ENCODE peak calls at places on chromosomes 5 and 9, in four cellular contexts. L is WTC11, A is K562, X is HepG2. J is an unnamed sample.

GRCh38 chr9:95570150-95570549 is 53.4 kb upstream of the PTCH1 start:
- DNase-seq in L (no peak), A (no peak), X (no peak), J (no peak)

GRCh38 chr9:69134412-69134811 is 39.7 kb upstream of the TJP2 start:
- DNase-seq in L (no peak), A (no peak), X (no peak), J (no peak)

GRCh38 chr9:118751848-118752223 is 617.4 kb downstream of the BRINP1 start:
- DNase-seq in L (no peak), A (no peak), X (no peak), J (no peak)

GRCh38 chr9:5052858-5053257 is 67.8 kb downstream of the JAK2 start:
- DNase-seq in L (no peak), A (no peak), X (no peak), J (no peak)

GRCh38 chr5:626850-627249 is 14.7 kb downstream of the CEP72 start:
- DNase-seq in L (no peak), A (no peak), X (no peak), J (no peak)

GRCh38 chr5:113807384-113808053 is 294.0 kb downstream of the YTHDC2 start:
- DNase-seq in L (no peak), A (no peak), X (no peak), J (no peak)

GRCh38 chr5:33227746-33228145 is 213.0 kb upstream of the TARS1 start:
- DNase-seq in L (no peak), A (no peak), X (no peak), J (no peak)

GRCh38 chr5:120535900-120536299 is 71.8 kb downstream of the PRR16 start:
- DNase-seq in L (no peak), A (no peak), X (no peak), J (no peak)

GRCh38 chr9:131733601-131734061 is 6.2 kb downstream of the RAPGEF1 start:
- DNase-seq in L (no peak), A (no peak), X (no peak), J (no peak)

GRCh38 chr5:111582962-111583669 is 70.8 kb upstream of the STARD4 start:
- DNase-seq in L (no peak), A (no peak), X (no peak), J (no peak)

GRCh38 chr5:32526815-32527214 is 58.5 kb upstream of the SUB1 start:
- DNase-seq in L (no peak), A (no peak), X (peak), J (no peak)

GRCh38 chr5:117800261-117800660 is 1188.1 kb downstream of the DTWD2 start:
- DNase-seq in L (no peak), A (no peak), X (no peak), J (no peak)

GRCh38 chr9:94175669-94176068 is 83.4 kb upstream of the ZNF169 start:
- DNase-seq in L (no peak), A (no peak), X (no peak), J (no peak)

GRCh38 chr5:166962470-166962869 is 1329.0 kb upstream of the WWC1 start:
- DNase-seq in L (no peak), A (no peak), X (no peak), J (no peak)

GRCh38 chr5:76431779-76432178 is 28.7 kb downstream of the IQGAP2 start:
- DNase-seq in L (no peak), A (no peak), X (no peak), J (no peak)

GRCh38 chr9:134792627-134793026 is 88.0 kb upstream of the FCN2 start:
- DNase-seq in L (no peak), A (no peak), X (no peak), J (no peak)

DNA sequence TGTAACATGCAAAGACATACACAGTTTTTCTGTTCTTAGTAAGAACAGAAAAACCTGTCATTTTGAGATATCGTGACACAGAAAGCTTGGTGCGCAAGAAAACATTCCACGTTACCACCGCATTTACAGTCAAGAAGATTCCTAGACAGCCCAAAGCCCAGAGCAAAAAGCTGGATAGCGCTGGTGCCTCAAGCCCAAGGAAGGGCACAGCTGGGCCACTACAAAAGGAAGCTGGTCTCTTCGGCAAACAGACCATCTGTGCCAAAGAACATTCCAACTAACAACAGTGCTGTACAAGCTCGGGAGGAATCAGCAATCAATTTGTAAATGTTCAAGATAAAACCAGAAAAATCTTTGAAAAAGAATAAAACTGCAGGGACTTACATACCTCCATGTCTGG is 31.0 kb downstream of the PSMB7 start:
- DNase-seq in L (no peak), A (no peak), X (no peak), J (no peak)
- TF ChIP-seq CREM in L (no peak), A (no peak), X (no peak), J (no peak)

DNA sequence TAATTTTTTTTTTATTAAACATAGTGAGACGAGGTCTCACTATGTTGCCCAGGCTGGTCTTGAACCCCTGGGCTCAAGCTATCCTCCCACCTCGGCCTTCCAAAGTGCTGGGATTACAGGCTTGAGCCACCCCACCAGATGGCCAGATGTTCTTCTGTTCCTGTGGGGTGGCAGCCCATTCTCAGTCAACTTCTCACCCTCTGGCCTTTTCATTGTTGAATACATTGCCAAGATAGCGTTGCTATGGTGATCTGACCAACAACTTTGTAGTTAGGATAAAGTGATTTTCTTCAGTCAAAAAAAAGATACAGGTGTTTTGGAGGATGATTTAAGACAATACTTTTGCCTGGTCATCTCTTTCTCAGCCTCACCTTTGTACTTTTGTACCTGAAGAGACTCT is 109.1 kb downstream of the EGFLAM start:
- DNase-seq in L (no peak), A (no peak), X (no peak), J (no peak)
- TF ChIP-seq CREM in L (no peak), A (no peak), X (no peak), J (no peak)

GRCh38 chr5:168353216-168353957 is 61.9 kb downstream of the WWC1 start:
- DNase-seq in L (no peak), A (no peak), X (no peak), J (no peak)

GRCh38 chr5:168354397-168354796 is 63.0 kb downstream of the WWC1 start:
- DNase-seq in L (no peak), A (no peak), X (no peak), J (no peak)

GRCh38 chr5:168357881-168358280 is 66.4 kb downstream of the WWC1 start:
- DNase-seq in L (no peak), A (no peak), X (no peak), J (no peak)

GRCh38 chr5:168356171-168356570 is 64.7 kb downstream of the WWC1 start:
- DNase-seq in L (no peak), A (no peak), X (no peak), J (no peak)

DNA sequence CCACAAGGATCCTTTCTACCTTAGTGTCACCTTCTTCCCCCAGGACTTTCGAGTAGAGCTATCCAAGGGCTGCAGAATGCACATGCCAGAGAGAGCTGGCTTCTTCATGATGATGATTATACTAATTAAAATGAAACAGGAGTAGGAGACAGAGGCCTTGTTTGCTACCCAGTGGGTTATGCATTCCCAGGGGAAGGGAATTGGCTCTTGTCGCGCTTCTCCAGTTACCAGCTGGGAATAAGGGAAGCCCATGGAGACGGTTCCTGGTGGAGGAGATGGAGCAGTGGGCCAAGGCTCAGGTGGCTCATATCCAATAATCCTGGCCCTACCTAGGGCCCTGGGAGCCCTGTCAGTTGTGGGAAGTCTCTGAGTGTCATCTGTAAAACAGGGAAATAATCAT is 65.1 kb downstream of the WWC1 start:
- DNase-seq in L (no peak), A (no peak), X (no peak), J (no peak)
- TF ChIP-seq CREM in L (no peak), A (no peak), X (no peak), J (no peak)

GRCh38 chr5:2112128-2112808 is 229.5 kb upstream of the IRX4 start:
- DNase-seq in L (no peak), A (no peak), X (no peak), J (no peak)

GRCh38 chr5:2110137-2110933 is 227.6 kb upstream of the IRX4 start:
- DNase-seq in L (no peak), A (no peak), X (no peak), J (no peak)

GRCh38 chr5:2111569-2112105 is 228.9 kb upstream of the IRX4 start:
- DNase-seq in L (no peak), A (no peak), X (no peak), J (no peak)

GRCh38 chr5:2110934-2111462 is 228.3 kb upstream of the IRX4 start:
- DNase-seq in L (no peak), A (no peak), X (no peak), J (no peak)

DNA sequence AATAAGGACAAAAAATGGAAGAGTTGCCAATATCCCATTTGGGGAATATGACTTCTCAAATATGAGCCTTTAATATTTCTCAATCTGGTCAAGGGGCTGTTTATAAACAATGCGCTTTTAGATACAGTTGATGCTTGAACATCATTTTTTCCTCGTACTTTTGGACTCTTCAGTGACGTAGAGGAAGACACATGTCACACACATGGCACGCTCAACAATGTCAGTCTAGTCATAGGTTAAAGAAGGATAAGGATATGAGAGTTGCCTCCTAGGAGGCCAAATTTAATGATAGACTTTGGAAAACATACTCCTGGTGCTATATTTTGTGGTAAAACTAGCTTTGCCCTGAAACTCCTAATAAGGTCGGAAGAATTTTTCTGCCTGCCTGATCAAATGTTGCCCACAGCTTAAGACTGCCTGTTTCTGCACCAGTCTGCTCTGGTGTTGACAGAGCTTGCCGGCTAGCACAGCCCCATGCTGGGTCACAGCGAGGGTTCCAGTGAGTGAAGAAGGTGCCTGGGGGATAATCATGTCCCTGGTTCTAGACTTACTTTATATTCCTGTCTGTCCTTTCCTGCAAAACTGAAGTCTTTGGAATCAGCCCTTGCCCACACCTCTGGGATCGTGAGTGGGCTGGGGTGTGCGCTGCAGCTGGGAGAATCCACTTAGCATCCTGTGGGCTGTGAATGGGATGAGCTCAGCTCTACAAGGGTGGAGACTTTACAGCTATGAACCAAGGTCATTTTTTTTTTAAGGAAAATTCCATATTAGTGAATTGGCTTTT is 230.8 kb upstream of the IRX4 start:
- DNase-seq in L (no peak), A (no peak), X (no peak), J (no peak)
- TF ChIP-seq CREM in L (no peak), A (no peak), X (no peak), J (no peak)

GRCh38 chr5:8912106-8912505 is 633.8 kb downstream of the SEMA5A start:
- DNase-seq in L (no peak), A (no peak), X (no peak), J (no peak)
- TF ChIP-seq CREM in L (no peak), A (no peak), X (no peak), J (no peak)

DNA sequence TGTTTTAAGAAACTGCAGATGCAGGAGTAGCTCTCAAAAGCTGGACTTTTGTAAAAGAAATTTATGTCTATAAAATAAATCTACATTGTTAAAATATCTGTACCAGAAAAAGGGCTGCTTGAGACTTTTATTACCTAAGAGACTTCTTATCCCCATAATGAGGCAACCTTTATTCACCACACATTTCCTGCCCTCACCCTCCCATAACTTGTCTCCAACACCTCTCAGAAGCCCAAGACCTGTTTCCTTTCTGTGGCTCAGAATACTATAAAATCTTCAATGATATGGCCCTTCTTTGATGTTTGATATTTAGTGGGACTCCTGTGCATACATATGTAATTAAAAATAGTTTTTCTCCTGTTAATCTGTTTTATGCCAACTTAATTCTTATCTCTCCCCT is 141.5 kb upstream of the FER start:
- DNase-seq in L (no peak), A (no peak), X (no peak), J (no peak)
- TF ChIP-seq CREM in L (no peak), A (no peak), X (no peak), J (no peak)